ENCODE peak calls at places on chromosomes 5 and 9, in ten cellular contexts. Q is astrocyte of the cerebellum; L is right cardiac atrium; K is mesendoderm; A is esophagus muscularis mucosa; R is K562; E is choroid plexus epithelial cell; B is lung; V is CD8-positive, alpha-beta T cell; H is HL-60. P is an unnamed sample.

GRCh38 chr9:98157372-98157771 is 35.1 kb downstream of the CORO2A start:
- DNase-seq in H (no peak), A (no peak), E (no peak), B (no peak), K (no peak), R (no peak), L (no peak), V (no peak), Q (no peak), P (no peak)

GRCh38 chr5:35971878-35972210 is 19.3 kb downstream of the UGT3A1 start:
- DNase-seq in A (no peak), B (no peak), E (no peak), K (no peak), R (no peak), H (no peak), V (no peak), Q (no peak), L (no peak), P (no peak)

GRCh38 chr5:83172655-83173054 is 95.3 kb downstream of the XRCC4 start:
- DNase-seq in L (no peak), B (no peak), V (no peak), R (no peak), E (no peak), A (no peak), H (no peak), Q (no peak), K (no peak), P (no peak)

GRCh38 chr5:5141625-5142527 is 1.7 kb downstream of the ADAMTS16 start:
- DNase-seq in L (no peak), A (no peak), K (peak), H (peak), E (peak), V (no peak), B (peak), R (peak), Q (peak), P (peak)

GRCh38 chr9:25517701-25518100 is 160.5 kb downstream of the TUSC1 start:
- DNase-seq in B (no peak), L (no peak), K (no peak), V (no peak), R (no peak), E (no peak), Q (no peak), H (no peak), A (no peak), P (no peak)

GRCh38 chr5:10049825-10050455 is 199.7 kb downstream of the ATPSCKMT start:
- DNase-seq in B (no peak), V (no peak), K (no peak), R (no peak), L (no peak), A (no peak), H (no peak), Q (no peak), E (no peak), P (no peak)

GRCh38 chr5:88827997-88828396 is 55.0 kb downstream of the MEF2C start:
- DNase-seq in L (no peak), K (no peak), A (no peak), R (no peak), V (no peak), E (no peak), H (no peak), B (no peak), Q (no peak), P (peak)

GRCh38 chr5:65127181-65127901 is 354.4 kb downstream of the ADAMTS6 start:
- DNase-seq in V (no peak), A (no peak), R (no peak), B (no peak), Q (peak), E (peak), L (no peak), K (peak), H (no peak), P (no peak)

GRCh38 chr5:56155992-56156584 is 77.0 kb downstream of the ANKRD55 start:
- DNase-seq in R (no peak), B (no peak), Q (no peak), A (no peak), E (no peak), K (no peak), L (peak), V (no peak), H (peak), P (no peak)

GRCh38 chr5:107670927-107671741 is at the start of gene EFNA5:
- DNase-seq in R (no peak), V (no peak), E (peak), Q (no peak), H (no peak), B (peak), L (peak), A (no peak), K (peak), P (peak)

GRCh38 chr5:91194861-91195460 is 188.2 kb downstream of the ARRDC3 start:
- DNase-seq in R (no peak), V (no peak), E (no peak), B (no peak), Q (no peak), A (no peak), H (no peak), K (no peak), L (no peak), P (no peak)

GRCh38 chr9:129775443-129775842 is 22.6 kb upstream of the PTGES start:
- DNase-seq in L (no peak), A (no peak), Q (no peak), H (peak), B (no peak), E (no peak), V (no peak), R (no peak), K (no peak), P (no peak)

GRCh38 chr9:129776938-129777768 is 24.3 kb upstream of the PTGES start:
- DNase-seq in H (peak), R (peak), Q (peak), K (peak), L (peak), B (peak), A (peak), E (peak), V (peak), P (peak)

GRCh38 chr9:129774791-129775149 is 21.9 kb upstream of the PTGES start:
- DNase-seq in A (no peak), B (no peak), E (no peak), V (no peak), L (no peak), H (no peak), R (no peak), Q (no peak), K (no peak), P (peak)

GRCh38 chr9:129777769-129778130 is 24.9 kb upstream of the PTGES start:
- DNase-seq in K (no peak), H (no peak), B (no peak), R (no peak), V (no peak), A (no peak), Q (no peak), L (no peak), E (no peak), P (peak)

GRCh38 chr9:129776566-129776937 is 23.7 kb upstream of the PTGES start:
- DNase-seq in R (no peak), H (no peak), A (no peak), B (no peak), E (peak), V (no peak), K (no peak), L (peak), Q (peak), P (peak)
- H3K4me3 ChIP-seq in R (peak), H (no peak), A (peak), B (no peak), E (peak), V (no peak), K (no peak), L (no peak), Q (peak), P (no peak)

GRCh38 chr9:93099551-93100264 is 3.7 kb downstream of the CARD19 start:
- DNase-seq in E (no peak), L (peak), R (no peak), V (no peak), A (no peak), B (no peak), Q (no peak), K (no peak), H (no peak), P (no peak)

GRCh38 chr9:93097496-93098205 is 1.6 kb downstream of the CARD19 start:
- DNase-seq in K (no peak), V (no peak), R (no peak), Q (no peak), H (no peak), L (no peak), A (no peak), E (no peak), B (no peak), P (no peak)

GRCh38 chr9:93096811-93097382 is 880 bp downstream of the CARD19 start:
- DNase-seq in E (no peak), L (no peak), V (no peak), R (no peak), Q (no peak), A (no peak), H (no peak), B (no peak), K (no peak), P (no peak)

GRCh38 chr9:93100265-93100636 is 4.2 kb downstream of the CARD19 start:
- DNase-seq in R (no peak), Q (no peak), B (no peak), E (no peak), L (peak), V (no peak), A (no peak), H (no peak), K (no peak), P (no peak)

GRCh38 chr9:93098236-93098946 is 2.4 kb downstream of the CARD19 start:
- DNase-seq in L (peak), Q (peak), A (peak), R (peak), E (peak), H (peak), V (no peak), B (peak), K (no peak), P (no peak)
- H3K4me3 ChIP-seq in L (no peak), Q (peak), A (peak), R (no peak), E (peak), H (peak), V (peak), B (no peak), K (no peak), P (no peak)

GRCh38 chr9:125754096-125754495 is 6.9 kb downstream of the PBX3 start:
- DNase-seq in B (no peak), V (no peak), Q (no peak), L (no peak), R (no peak), A (no peak), H (no peak), E (no peak), K (peak), P (no peak)
- H3K4me3 ChIP-seq in B (no peak), V (no peak), Q (no peak), L (no peak), R (no peak), A (no peak), H (no peak), E (no peak), K (no peak), P (no peak)

GRCh38 chr9:21800931-21801682 is 1.3 kb upstream of the MTAP start:
- DNase-seq in K (no peak), A (no peak), H (no peak), V (no peak), Q (no peak), L (no peak), E (no peak), B (no peak), R (no peak), P (no peak)
- H3K4me3 ChIP-seq in K (no peak), A (peak), H (no peak), V (peak), Q (peak), L (peak), E (peak), B (no peak), R (no peak), P (peak)

GRCh38 chr5:143182901-143183820 is 220.3 kb downstream of the NR3C1 start:
- DNase-seq in K (peak), B (no peak), A (no peak), E (peak), L (peak), R (no peak), Q (no peak), V (no peak), H (peak), P (peak)
- H3K4me3 ChIP-seq in K (no peak), B (no peak), A (no peak), E (no peak), L (no peak), R (no peak), Q (no peak), V (no peak), H (no peak), P (peak)

DNA sequence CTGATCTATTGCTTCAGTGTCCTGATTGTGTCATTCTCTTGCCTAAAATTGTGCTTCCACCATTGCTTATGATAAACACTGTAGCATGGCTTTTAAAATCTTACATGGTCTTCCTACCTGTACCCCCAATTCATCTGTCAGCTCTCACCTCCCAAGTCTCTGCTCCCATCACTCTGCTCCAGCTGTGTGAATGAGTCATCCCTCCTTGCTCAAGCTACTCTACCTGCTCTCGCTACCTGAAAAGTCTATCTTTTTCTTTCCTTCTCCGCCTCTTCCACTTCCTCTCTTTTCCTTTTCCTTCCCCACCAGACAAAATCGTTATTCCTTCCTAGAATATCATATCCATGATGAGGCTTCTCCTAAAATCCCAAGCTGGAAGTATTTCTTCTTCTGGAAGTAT is 341.7 kb downstream of the PRELID2 start:
- DNase-seq in K (no peak), A (no peak), Q (no peak), V (no peak), L (no peak), H (no peak), B (no peak), R (no peak), E (no peak), P (no peak)
- H3K4me3 ChIP-seq in K (no peak), A (no peak), Q (no peak), V (no peak), L (no peak), H (no peak), B (no peak), R (no peak), E (no peak), P (no peak)

GRCh38 chr9:123865226-123865625 is 64.7 kb downstream of the DENND1A start:
- DNase-seq in E (no peak), L (no peak), H (no peak), B (no peak), Q (no peak), A (no peak), K (no peak), V (no peak), R (no peak), P (no peak)

GRCh38 chr9:123860603-123861002 is 69.3 kb downstream of the DENND1A start:
- DNase-seq in K (no peak), B (no peak), L (no peak), A (no peak), R (no peak), H (no peak), Q (no peak), V (no peak), E (no peak), P (no peak)

GRCh38 chr9:123864291-123864690 is 65.6 kb downstream of the DENND1A start:
- DNase-seq in L (no peak), A (no peak), V (no peak), K (peak), R (no peak), B (no peak), Q (no peak), E (no peak), H (no peak), P (no peak)

GRCh38 chr9:123861086-123861707 is 68.7 kb downstream of the DENND1A start:
- DNase-seq in Q (no peak), E (no peak), H (no peak), L (no peak), V (no peak), K (no peak), A (no peak), R (no peak), B (no peak), P (no peak)

DNA sequence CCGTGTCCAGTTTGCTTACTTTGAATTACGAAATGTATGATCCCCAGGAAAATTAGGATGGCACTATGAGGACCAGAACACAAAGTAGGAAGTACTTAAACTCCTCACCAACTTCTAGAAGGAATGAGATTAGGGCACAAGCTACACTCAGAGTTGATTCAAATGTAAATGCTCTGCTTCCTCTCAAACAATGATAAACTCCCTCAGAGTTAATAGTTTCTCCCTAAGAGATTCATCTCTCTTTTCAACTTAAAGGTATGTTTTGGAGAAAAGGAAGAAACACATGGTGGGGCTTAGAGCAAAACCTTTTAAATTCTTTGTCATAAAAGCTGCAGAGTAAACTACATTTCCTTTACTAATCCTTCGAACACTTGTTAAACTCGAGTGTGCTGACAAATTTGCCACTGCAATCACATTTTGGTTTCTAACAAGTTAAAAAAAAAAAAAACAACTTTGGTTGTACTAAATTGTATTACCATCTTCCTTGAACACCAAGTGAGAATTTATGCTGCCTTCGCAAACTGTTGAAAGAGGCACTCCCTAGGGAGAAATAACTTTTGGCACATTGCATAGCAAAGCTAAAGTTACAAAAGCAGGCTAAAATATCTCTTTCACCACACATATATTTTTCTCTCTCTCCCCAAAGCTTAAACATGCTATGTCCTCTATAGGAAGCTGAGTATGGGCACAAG is 66.6 kb downstream of the DENND1A start:
- DNase-seq in K (peak), E (peak), R (no peak), B (no peak), A (no peak), L (no peak), V (no peak), Q (no peak), H (no peak), P (no peak)
- H3K4me3 ChIP-seq in K (no peak), E (no peak), R (no peak), B (no peak), A (no peak), L (no peak), V (no peak), Q (no peak), H (no peak), P (no peak)

DNA sequence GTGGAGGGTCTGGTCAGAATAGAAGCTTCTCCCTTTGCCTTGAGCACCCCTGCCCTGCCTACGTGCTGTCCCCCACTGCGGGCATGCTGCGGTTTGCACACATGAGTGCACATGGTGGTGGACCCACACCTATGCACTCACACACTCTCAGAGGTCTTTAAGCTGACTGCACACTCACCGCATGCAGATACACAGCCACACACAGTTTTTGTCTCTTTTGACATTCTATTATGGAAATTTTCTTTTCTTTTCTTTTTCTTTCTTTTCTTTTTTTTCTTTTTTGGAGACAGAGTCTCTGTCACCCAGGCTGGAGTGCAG is 585 bp upstream of the ARID3C start:
- DNase-seq in V (no peak), K (no peak), R (no peak), Q (no peak), H (no peak), L (no peak), E (no peak), A (no peak), B (no peak), P (peak)
- H3K4me3 ChIP-seq in V (peak), K (no peak), R (no peak), Q (no peak), H (no peak), L (no peak), E (no peak), A (peak), B (no peak), P (no peak)